ENCODE peak calls at places on chromosome 5, in six cellular contexts. One of them, this sample, is unnamed.

GRCh38 chr5:143361438-143361837 is 42.0 kb downstream of the NR3C1 start:
- DNase-seq in endothelial cell of umbilical vein: no peak
- DNase-seq in A549: no peak
- DNase-seq in HepG2: no peak
- DNase-seq in K562: no peak
- DNase-seq in GM12878: no peak
- DNase-seq in this sample: no peak

GRCh38 chr5:104363567-104363966 is 801.0 kb upstream of the NUDT12 start:
- DNase-seq in endothelial cell of umbilical vein: no peak
- DNase-seq in A549: no peak
- DNase-seq in HepG2: no peak
- DNase-seq in K562: no peak
- DNase-seq in GM12878: no peak
- DNase-seq in this sample: no peak

GRCh38 chr5:14574124-14574523 is 7.5 kb upstream of the OTULINL start:
- DNase-seq in endothelial cell of umbilical vein: no peak
- DNase-seq in A549: no peak
- DNase-seq in HepG2: no peak
- DNase-seq in K562: no peak
- DNase-seq in GM12878: no peak
- DNase-seq in this sample: peak; percentile 57

GRCh38 chr5:132180134-132180745 is 47.4 kb downstream of the P4HA2 start:
- DNase-seq in endothelial cell of umbilical vein: peak; percentile 78
- DNase-seq in A549: peak; percentile 54
- DNase-seq in HepG2: peak; percentile 18
- DNase-seq in K562: peak; percentile 46
- DNase-seq in GM12878: no peak
- DNase-seq in this sample: peak; percentile 70

GRCh38 chr5:137101544-137101943 is 397.6 kb downstream of the SPOCK1 start:
- DNase-seq in endothelial cell of umbilical vein: peak; percentile 55
- DNase-seq in A549: no peak
- DNase-seq in HepG2: no peak
- DNase-seq in K562: no peak
- DNase-seq in GM12878: no peak
- DNase-seq in this sample: no peak

GRCh38 chr5:76836181-76836580 is 13.6 kb upstream of the S100Z start:
- DNase-seq in endothelial cell of umbilical vein: peak; percentile 24
- DNase-seq in A549: no peak
- DNase-seq in HepG2: no peak
- DNase-seq in K562: no peak
- DNase-seq in GM12878: no peak
- DNase-seq in this sample: no peak

GRCh38 chr5:145531038-145531734 is 304.0 kb downstream of the PRELID2 start:
- DNase-seq in endothelial cell of umbilical vein: peak; percentile 95
- DNase-seq in A549: peak; percentile 48
- DNase-seq in HepG2: no peak
- DNase-seq in K562: no peak
- DNase-seq in GM12878: no peak
- DNase-seq in this sample: no peak

GRCh38 chr5:86861514-86861913 is 243.8 kb downstream of the COX7C start:
- DNase-seq in endothelial cell of umbilical vein: no peak
- DNase-seq in A549: no peak
- DNase-seq in HepG2: no peak
- DNase-seq in K562: no peak
- DNase-seq in GM12878: no peak
- DNase-seq in this sample: no peak

GRCh38 chr5:142904421-142904820 is 134.2 kb downstream of the ARHGAP26 start:
- DNase-seq in endothelial cell of umbilical vein: no peak
- DNase-seq in A549: no peak
- DNase-seq in HepG2: no peak
- DNase-seq in K562: no peak
- DNase-seq in GM12878: no peak
- DNase-seq in this sample: no peak

GRCh38 chr5:124289641-124290201 is 456.7 kb downstream of the ZNF608 start:
- DNase-seq in endothelial cell of umbilical vein: no peak
- DNase-seq in A549: no peak
- DNase-seq in HepG2: peak; percentile 91
- DNase-seq in K562: no peak
- DNase-seq in GM12878: no peak
- DNase-seq in this sample: no peak

GRCh38 chr5:113150821-113151220 is 174.2 kb downstream of the DCP2 start:
- DNase-seq in endothelial cell of umbilical vein: no peak
- DNase-seq in A549: no peak
- DNase-seq in HepG2: no peak
- DNase-seq in K562: no peak
- DNase-seq in GM12878: no peak
- DNase-seq in this sample: no peak

GRCh38 chr5:171858303-171858702 is 72.7 kb downstream of the SMIM23 start:
- DNase-seq in endothelial cell of umbilical vein: no peak
- DNase-seq in A549: peak; percentile 48
- DNase-seq in HepG2: peak; percentile 19
- DNase-seq in K562: peak; percentile 32
- DNase-seq in GM12878: no peak
- DNase-seq in this sample: peak; percentile 48

GRCh38 chr5:153641183-153641688 is 150.8 kb downstream of the GRIA1 start:
- DNase-seq in endothelial cell of umbilical vein: no peak
- DNase-seq in A549: no peak
- DNase-seq in HepG2: no peak
- DNase-seq in K562: no peak
- DNase-seq in GM12878: no peak
- DNase-seq in this sample: no peak

GRCh38 chr5:168897387-168898122 is 318.4 kb upstream of the PANK3 start:
- DNase-seq in endothelial cell of umbilical vein: no peak
- DNase-seq in A549: no peak
- DNase-seq in HepG2: no peak
- DNase-seq in K562: no peak
- DNase-seq in GM12878: no peak
- DNase-seq in this sample: no peak

GRCh38 chr5:124599048-124599973 is 147.1 kb downstream of the ZNF608 start:
- DNase-seq in endothelial cell of umbilical vein: peak; percentile 98
- DNase-seq in A549: peak; percentile 83
- DNase-seq in HepG2: peak; percentile 96
- DNase-seq in K562: no peak
- DNase-seq in GM12878: peak; percentile 13
- DNase-seq in this sample: no peak

GRCh38 chr5:78907255-78907886 is 77.7 kb downstream of the ARSB start:
- DNase-seq in endothelial cell of umbilical vein: peak; percentile 86
- DNase-seq in A549: no peak
- DNase-seq in HepG2: no peak
- DNase-seq in K562: no peak
- DNase-seq in GM12878: peak; percentile 34
- DNase-seq in this sample: peak; percentile 95

GRCh38 chr5:89377752-89378455 is 494.9 kb upstream of the MEF2C start:
- DNase-seq in endothelial cell of umbilical vein: no peak
- DNase-seq in A549: no peak
- DNase-seq in HepG2: no peak
- DNase-seq in K562: no peak
- DNase-seq in GM12878: no peak
- DNase-seq in this sample: no peak

GRCh38 chr5:65926893-65927292 is 518 bp downstream of the ERBIN start:
- DNase-seq in endothelial cell of umbilical vein: no peak
- DNase-seq in A549: no peak
- DNase-seq in HepG2: no peak
- DNase-seq in K562: no peak
- DNase-seq in GM12878: no peak
- DNase-seq in this sample: peak; percentile 42

GRCh38 chr5:65928341-65928752 is 2.0 kb downstream of the ERBIN start:
- DNase-seq in endothelial cell of umbilical vein: peak; percentile 33
- DNase-seq in A549: no peak
- DNase-seq in HepG2: no peak
- DNase-seq in K562: no peak
- DNase-seq in GM12878: no peak
- DNase-seq in this sample: no peak

GRCh38 chr5:65926276-65926761 is at the start of gene ERBIN:
- DNase-seq in endothelial cell of umbilical vein: peak; percentile 90
- DNase-seq in A549: peak; percentile 73
- DNase-seq in HepG2: peak; percentile 41
- DNase-seq in K562: peak; percentile 57
- DNase-seq in GM12878: no peak
- DNase-seq in this sample: peak; percentile 81

GRCh38 chr5:65927497-65928340 is 1.3 kb downstream of the ERBIN start:
- DNase-seq in endothelial cell of umbilical vein: peak; percentile 79
- DNase-seq in A549: peak; percentile 54
- DNase-seq in HepG2: peak; percentile 52
- DNase-seq in K562: no peak
- DNase-seq in GM12878: no peak
- DNase-seq in this sample: peak; percentile 60

DNA sequence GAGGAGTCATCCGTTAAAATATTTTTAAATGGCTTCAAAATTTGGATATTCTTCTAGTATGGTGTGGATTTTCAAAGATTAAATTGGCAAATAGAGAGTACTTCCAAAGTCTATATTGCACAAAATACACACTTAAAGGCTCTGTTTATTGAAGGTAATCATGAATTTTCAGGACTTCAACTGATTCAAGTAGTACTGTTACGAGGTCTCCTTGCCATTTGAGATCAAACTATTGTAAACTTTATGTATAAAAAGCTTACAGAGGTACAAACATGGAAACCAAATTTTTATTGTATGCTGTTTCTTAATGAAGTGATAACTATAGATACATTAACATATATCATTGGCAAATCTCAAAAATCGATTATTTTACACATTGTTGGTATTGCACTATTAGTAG is 2.5 kb downstream of the ERBIN start:
- DNase-seq in endothelial cell of umbilical vein: no peak
- DNase-seq in A549: no peak
- DNase-seq in HepG2: no peak
- DNase-seq in K562: no peak
- DNase-seq in GM12878: no peak
- DNase-seq in this sample: no peak
- TF ChIP-seq POLR2A in endothelial cell of umbilical vein: no peak
- TF ChIP-seq POLR2A in A549: no peak
- TF ChIP-seq POLR2A in HepG2: no peak
- TF ChIP-seq POLR2A in K562: no peak
- TF ChIP-seq POLR2A in GM12878: no peak
- TF ChIP-seq POLR2A in this sample: no peak

GRCh38 chr5:151082976-151083651 is 2.3 kb upstream of the TNIP1 start:
- DNase-seq in endothelial cell of umbilical vein: no peak
- DNase-seq in A549: peak; percentile 88
- DNase-seq in HepG2: no peak
- DNase-seq in K562: no peak
- DNase-seq in GM12878: no peak
- DNase-seq in this sample: no peak

GRCh38 chr5:151086192-151086869 is 5.5 kb upstream of the TNIP1 start:
- DNase-seq in endothelial cell of umbilical vein: no peak
- DNase-seq in A549: no peak
- DNase-seq in HepG2: no peak
- DNase-seq in K562: no peak
- DNase-seq in GM12878: no peak
- DNase-seq in this sample: no peak

GRCh38 chr5:151082274-151082902 is 1.6 kb upstream of the TNIP1 start:
- DNase-seq in endothelial cell of umbilical vein: no peak
- DNase-seq in A549: peak; percentile 65
- DNase-seq in HepG2: peak; percentile 43
- DNase-seq in K562: peak; percentile 66
- DNase-seq in GM12878: no peak
- DNase-seq in this sample: peak; percentile 32

GRCh38 chr5:151085517-151086031 is 4.7 kb upstream of the TNIP1 start:
- DNase-seq in endothelial cell of umbilical vein: peak; percentile 25
- DNase-seq in A549: peak; percentile 57
- DNase-seq in HepG2: no peak
- DNase-seq in K562: no peak
- DNase-seq in GM12878: no peak
- DNase-seq in this sample: no peak

DNA sequence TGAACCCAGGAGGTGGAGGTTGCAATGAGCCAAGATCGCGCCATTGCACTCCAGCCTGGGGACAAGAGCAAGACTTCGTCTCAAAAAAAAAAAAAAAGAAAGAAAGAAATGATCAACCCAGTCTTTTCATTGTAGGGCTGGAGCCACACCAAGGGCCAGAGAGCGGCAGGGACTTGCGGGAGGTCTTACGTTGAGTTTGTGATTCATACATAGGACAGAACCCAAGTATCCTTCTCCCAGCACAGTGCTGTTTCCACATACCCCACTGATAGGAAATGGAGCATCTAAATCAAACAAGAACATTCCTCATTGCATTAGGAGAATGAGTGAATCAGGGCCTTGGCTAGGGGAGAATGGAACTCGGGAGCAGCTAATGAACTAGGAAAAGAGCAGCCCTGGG is 3.5 kb upstream of the TNIP1 start:
- DNase-seq in endothelial cell of umbilical vein: no peak
- DNase-seq in A549: no peak
- DNase-seq in HepG2: no peak
- DNase-seq in K562: no peak
- DNase-seq in GM12878: no peak
- DNase-seq in this sample: no peak
- H3K4me3 ChIP-seq in endothelial cell of umbilical vein: no peak overlapping the region
- H3K4me3 ChIP-seq in A549: no peak overlapping the region
- H3K4me3 ChIP-seq in HepG2: no peak overlapping the region
- H3K4me3 ChIP-seq in K562: no peak overlapping the region
- H3K4me3 ChIP-seq in GM12878: peak overlapping the region; percentile 89
- H3K4me3 ChIP-seq in this sample: no peak overlapping the region

GRCh38 chr5:95924720-95925119 is 36.9 kb downstream of the ELL2 start:
- DNase-seq in endothelial cell of umbilical vein: no peak
- DNase-seq in A549: peak; percentile 25
- DNase-seq in HepG2: peak; percentile 90
- DNase-seq in K562: no peak
- DNase-seq in GM12878: no peak
- DNase-seq in this sample: peak; percentile 75
- TF ChIP-seq MYC in endothelial cell of umbilical vein: no peak
- TF ChIP-seq MYC in A549: no peak
- TF ChIP-seq MYC in HepG2: no peak
- TF ChIP-seq MYC in K562: no peak
- TF ChIP-seq MYC in GM12878: no peak
- TF ChIP-seq MYC in this sample: peak; percentile 62

GRCh38 chr5:141869040-141869439 is 9.2 kb downstream of the PCDH1 start:
- DNase-seq in endothelial cell of umbilical vein: no peak
- DNase-seq in A549: no peak
- DNase-seq in HepG2: no peak
- DNase-seq in K562: no peak
- DNase-seq in GM12878: no peak
- DNase-seq in this sample: no peak

GRCh38 chr5:141868541-141868940 is 9.7 kb downstream of the PCDH1 start:
- DNase-seq in endothelial cell of umbilical vein: no peak
- DNase-seq in A549: no peak
- DNase-seq in HepG2: no peak
- DNase-seq in K562: no peak
- DNase-seq in GM12878: no peak
- DNase-seq in this sample: no peak

GRCh38 chr5:141870871-141871270 is 7.3 kb downstream of the PCDH1 start:
- DNase-seq in endothelial cell of umbilical vein: peak; percentile 59
- DNase-seq in A549: no peak
- DNase-seq in HepG2: no peak
- DNase-seq in K562: no peak
- DNase-seq in GM12878: no peak
- DNase-seq in this sample: no peak

GRCh38 chr5:141870226-141870625 is 8.0 kb downstream of the PCDH1 start:
- DNase-seq in endothelial cell of umbilical vein: no peak
- DNase-seq in A549: no peak
- DNase-seq in HepG2: no peak
- DNase-seq in K562: no peak
- DNase-seq in GM12878: no peak
- DNase-seq in this sample: no peak

DNA sequence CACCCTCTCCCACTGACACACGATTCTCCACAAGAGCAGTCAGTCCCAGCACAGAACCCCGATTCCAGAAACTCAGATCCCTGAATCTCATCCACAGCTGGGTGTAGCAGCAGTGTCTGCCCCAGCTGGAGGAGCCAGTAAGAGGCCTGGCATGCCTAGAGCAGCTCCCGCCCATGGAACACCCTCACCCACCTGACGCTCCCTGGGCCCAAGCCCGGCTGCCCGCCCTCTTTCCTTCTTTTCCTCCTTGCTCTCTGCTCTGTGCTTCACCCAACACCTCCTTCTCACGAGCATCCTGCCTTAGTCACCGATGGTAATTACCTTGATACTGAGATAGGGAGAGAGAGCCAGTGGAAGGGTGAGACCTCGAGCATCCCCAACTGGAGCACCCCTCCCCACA is 8.7 kb downstream of the PCDH1 start:
- DNase-seq in endothelial cell of umbilical vein: no peak
- DNase-seq in A549: no peak
- DNase-seq in HepG2: no peak
- DNase-seq in K562: no peak
- DNase-seq in GM12878: no peak
- DNase-seq in this sample: no peak
- TF ChIP-seq POLR2A in endothelial cell of umbilical vein: no peak
- TF ChIP-seq POLR2A in A549: no peak
- TF ChIP-seq POLR2A in HepG2: no peak
- TF ChIP-seq POLR2A in K562: no peak
- TF ChIP-seq POLR2A in GM12878: no peak
- TF ChIP-seq POLR2A in this sample: no peak